ENCODE peak calls at places on chromosomes 5 and 9, in seven cellular contexts. One of them, this sample, is unnamed.

GRCh38 chr5:32916648-32917047 is 205.5 kb downstream of the NPR3 start:
- DNase-seq in astrocyte of the cerebellum: peak
- DNase-seq in neural progenitor cell: peak
- DNase-seq in mucosa of descending colon: peak
- DNase-seq in foreskin fibroblast: peak
- DNase-seq in GM12865: peak
- DNase-seq in transverse colon: no peak
- DNase-seq in this sample: no peak

GRCh38 chr5:57650360-57651069 is 167.9 kb upstream of the ACTBL2 start:
- DNase-seq in astrocyte of the cerebellum: no peak
- DNase-seq in neural progenitor cell: peak
- DNase-seq in mucosa of descending colon: peak
- DNase-seq in foreskin fibroblast: peak
- DNase-seq in GM12865: peak
- DNase-seq in transverse colon: peak
- DNase-seq in this sample: peak

GRCh38 chr5:84364043-84364442 is 20.6 kb downstream of the EDIL3 start:
- DNase-seq in astrocyte of the cerebellum: no peak
- DNase-seq in neural progenitor cell: no peak
- DNase-seq in mucosa of descending colon: no peak
- DNase-seq in foreskin fibroblast: no peak
- DNase-seq in GM12865: no peak
- DNase-seq in transverse colon: no peak
- DNase-seq in this sample: no peak

GRCh38 chr5:109656829-109657228 is 32.9 kb upstream of the MAN2A1 start:
- DNase-seq in astrocyte of the cerebellum: peak
- DNase-seq in neural progenitor cell: no peak
- DNase-seq in mucosa of descending colon: peak
- DNase-seq in foreskin fibroblast: peak
- DNase-seq in GM12865: peak
- DNase-seq in transverse colon: peak
- DNase-seq in this sample: peak

GRCh38 chr9:91312717-91313325 is 48.9 kb downstream of the AUH start:
- DNase-seq in astrocyte of the cerebellum: no peak
- DNase-seq in neural progenitor cell: no peak
- DNase-seq in mucosa of descending colon: no peak
- DNase-seq in foreskin fibroblast: no peak
- DNase-seq in GM12865: no peak
- DNase-seq in transverse colon: no peak
- DNase-seq in this sample: no peak

GRCh38 chr9:78566521-78566920 is 269.6 kb downstream of the PSAT1 start:
- DNase-seq in astrocyte of the cerebellum: no peak
- DNase-seq in neural progenitor cell: no peak
- DNase-seq in mucosa of descending colon: no peak
- DNase-seq in foreskin fibroblast: no peak
- DNase-seq in GM12865: no peak
- DNase-seq in transverse colon: no peak
- DNase-seq in this sample: no peak

GRCh38 chr9:31185831-31186230 is 1198.6 kb upstream of the ACO1 start:
- DNase-seq in astrocyte of the cerebellum: no peak
- DNase-seq in neural progenitor cell: no peak
- DNase-seq in mucosa of descending colon: no peak
- DNase-seq in foreskin fibroblast: peak
- DNase-seq in GM12865: no peak
- DNase-seq in transverse colon: no peak
- DNase-seq in this sample: no peak

GRCh38 chr5:134003957-134004625 is 684 bp downstream of the VDAC1 start:
- DNase-seq in astrocyte of the cerebellum: no peak
- DNase-seq in neural progenitor cell: peak
- DNase-seq in mucosa of descending colon: peak
- DNase-seq in foreskin fibroblast: peak
- DNase-seq in GM12865: peak
- DNase-seq in transverse colon: peak
- DNase-seq in this sample: no peak

GRCh38 chr9:90300901-90301688 is 341.5 kb downstream of the DIRAS2 start:
- DNase-seq in astrocyte of the cerebellum: peak
- DNase-seq in neural progenitor cell: no peak
- DNase-seq in mucosa of descending colon: peak
- DNase-seq in foreskin fibroblast: peak
- DNase-seq in GM12865: no peak
- DNase-seq in transverse colon: peak
- DNase-seq in this sample: peak

GRCh38 chr5:138230981-138231589 is 18.0 kb upstream of the CDC23 start:
- DNase-seq in astrocyte of the cerebellum: no peak
- DNase-seq in neural progenitor cell: no peak
- DNase-seq in mucosa of descending colon: no peak
- DNase-seq in foreskin fibroblast: no peak
- DNase-seq in GM12865: no peak
- DNase-seq in transverse colon: no peak
- DNase-seq in this sample: no peak

GRCh38 chr5:160158087-160158486 is 38.8 kb upstream of the PWWP2A start:
- DNase-seq in astrocyte of the cerebellum: no peak
- DNase-seq in neural progenitor cell: no peak
- DNase-seq in mucosa of descending colon: no peak
- DNase-seq in foreskin fibroblast: no peak
- DNase-seq in GM12865: peak
- DNase-seq in transverse colon: no peak
- DNase-seq in this sample: no peak

GRCh38 chr9:137323531-137324331 is 21.7 kb upstream of the NRARP start:
- DNase-seq in astrocyte of the cerebellum: no peak
- DNase-seq in neural progenitor cell: no peak
- DNase-seq in mucosa of descending colon: no peak
- DNase-seq in foreskin fibroblast: no peak
- DNase-seq in GM12865: no peak
- DNase-seq in transverse colon: no peak
- DNase-seq in this sample: no peak

GRCh38 chr5:137595680-137596079 is 96.6 kb upstream of the SPOCK1 start:
- DNase-seq in astrocyte of the cerebellum: no peak
- DNase-seq in neural progenitor cell: no peak
- DNase-seq in mucosa of descending colon: no peak
- DNase-seq in foreskin fibroblast: no peak
- DNase-seq in GM12865: no peak
- DNase-seq in transverse colon: no peak
- DNase-seq in this sample: no peak

GRCh38 chr5:101068298-101068697 is 165.2 kb upstream of the ST8SIA4 start:
- DNase-seq in astrocyte of the cerebellum: no peak
- DNase-seq in neural progenitor cell: no peak
- DNase-seq in mucosa of descending colon: no peak
- DNase-seq in foreskin fibroblast: no peak
- DNase-seq in GM12865: no peak
- DNase-seq in transverse colon: no peak
- DNase-seq in this sample: no peak

GRCh38 chr5:21802869-21803490 is 1050.2 kb downstream of the CDH12 start:
- DNase-seq in astrocyte of the cerebellum: no peak
- DNase-seq in neural progenitor cell: peak
- DNase-seq in mucosa of descending colon: no peak
- DNase-seq in foreskin fibroblast: no peak
- DNase-seq in GM12865: peak
- DNase-seq in transverse colon: no peak
- DNase-seq in this sample: no peak

GRCh38 chr9:124674651-124675050 is 96.5 kb downstream of the NR6A1 start:
- DNase-seq in astrocyte of the cerebellum: no peak
- DNase-seq in neural progenitor cell: no peak
- DNase-seq in mucosa of descending colon: no peak
- DNase-seq in foreskin fibroblast: no peak
- DNase-seq in GM12865: no peak
- DNase-seq in transverse colon: no peak
- DNase-seq in this sample: no peak

GRCh38 chr9:23563497-23563896 is 262.5 kb downstream of the ELAVL2 start:
- DNase-seq in astrocyte of the cerebellum: peak
- DNase-seq in neural progenitor cell: no peak
- DNase-seq in mucosa of descending colon: no peak
- DNase-seq in foreskin fibroblast: no peak
- DNase-seq in GM12865: no peak
- DNase-seq in transverse colon: no peak
- DNase-seq in this sample: no peak

GRCh38 chr5:111454198-111454606 is 58.1 kb downstream of the STARD4 start:
- DNase-seq in astrocyte of the cerebellum: no peak
- DNase-seq in neural progenitor cell: no peak
- DNase-seq in mucosa of descending colon: no peak
- DNase-seq in foreskin fibroblast: peak
- DNase-seq in GM12865: no peak
- DNase-seq in transverse colon: no peak
- DNase-seq in this sample: peak

DNA sequence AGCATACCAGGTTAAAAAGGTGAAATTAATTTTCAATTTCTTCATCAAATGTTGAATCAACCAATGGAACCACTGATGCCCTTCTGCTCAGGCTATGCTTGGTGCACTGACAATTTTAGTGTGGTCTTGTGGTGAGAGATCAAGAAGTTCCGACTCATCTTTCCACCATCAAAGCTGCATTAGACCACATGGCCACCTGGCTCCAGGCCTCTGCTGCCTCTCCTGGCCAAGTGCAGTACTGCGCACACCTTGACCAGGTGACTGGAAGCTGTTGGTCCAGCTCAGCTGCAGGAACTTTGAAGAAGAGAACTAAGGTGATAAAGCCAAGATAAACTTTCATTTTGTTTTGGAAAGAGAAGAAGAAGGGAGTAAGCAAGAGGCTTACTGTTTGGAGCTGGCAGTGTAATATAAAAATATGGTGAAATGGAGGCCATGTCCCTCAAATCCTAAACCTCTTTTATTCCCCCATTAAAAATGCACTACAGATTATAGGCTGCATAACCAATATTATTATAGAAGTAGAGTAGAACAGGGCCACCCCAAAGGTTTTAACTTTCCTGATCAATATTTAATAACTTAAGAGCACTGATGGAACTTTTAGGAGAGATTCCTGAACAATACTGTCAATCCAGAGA is 315.5 kb upstream of the C9orf72 start:
- DNase-seq in astrocyte of the cerebellum: no peak
- DNase-seq in neural progenitor cell: no peak
- DNase-seq in mucosa of descending colon: peak
- DNase-seq in foreskin fibroblast: no peak
- DNase-seq in GM12865: peak
- DNase-seq in transverse colon: peak
- DNase-seq in this sample: peak
- TF ChIP-seq CTCF in astrocyte of the cerebellum: peak
- TF ChIP-seq CTCF in neural progenitor cell: peak
- TF ChIP-seq CTCF in mucosa of descending colon: peak
- TF ChIP-seq CTCF in foreskin fibroblast: peak
- TF ChIP-seq CTCF in GM12865: peak
- TF ChIP-seq CTCF in transverse colon: peak
- TF ChIP-seq CTCF in this sample: peak

DNA sequence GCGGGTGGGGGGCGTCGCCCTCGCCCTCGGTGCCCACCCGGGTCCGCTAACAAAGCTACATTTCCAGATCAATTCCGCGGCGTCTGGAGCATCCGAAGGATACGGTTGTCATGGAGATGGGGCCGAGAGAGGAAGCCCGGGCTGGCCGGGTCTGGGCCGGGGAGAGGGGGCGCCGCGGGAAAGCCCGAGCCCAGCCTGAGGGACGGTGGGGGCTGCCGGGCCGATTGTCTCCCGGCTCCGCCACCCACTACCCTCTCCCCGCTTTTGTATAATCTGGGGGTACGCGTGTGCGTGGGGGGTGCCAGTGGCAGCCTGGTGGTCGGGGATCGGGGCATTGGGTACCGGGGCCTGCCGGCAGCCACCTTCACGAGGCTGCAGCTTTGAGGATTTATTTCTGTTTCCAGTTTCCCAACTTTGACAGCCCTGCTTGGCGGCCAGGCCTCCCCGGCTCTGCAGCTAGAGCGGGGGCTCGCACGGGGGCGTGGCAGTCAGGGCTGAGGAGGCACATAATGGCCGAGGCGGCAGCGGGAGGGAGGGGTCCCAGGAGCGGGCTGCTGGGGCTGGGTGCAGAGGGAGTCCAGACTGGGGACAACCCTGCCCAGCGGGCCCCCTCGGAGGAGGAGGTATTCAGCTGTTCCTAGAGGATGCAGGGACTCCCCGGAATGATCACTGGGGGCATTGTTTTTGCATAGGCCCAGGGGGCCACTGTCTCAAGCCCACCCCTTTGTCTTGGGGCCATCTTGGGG is 626 bp downstream of the PSD2 start:
- DNase-seq in astrocyte of the cerebellum: no peak
- DNase-seq in neural progenitor cell: peak
- DNase-seq in mucosa of descending colon: no peak
- DNase-seq in foreskin fibroblast: no peak
- DNase-seq in GM12865: no peak
- DNase-seq in transverse colon: no peak
- DNase-seq in this sample: no peak
- H3K4me3 ChIP-seq in astrocyte of the cerebellum: no peak
- H3K4me3 ChIP-seq in neural progenitor cell: peak
- H3K4me3 ChIP-seq in mucosa of descending colon: no peak
- H3K4me3 ChIP-seq in foreskin fibroblast: no peak
- H3K4me3 ChIP-seq in GM12865: no peak
- H3K4me3 ChIP-seq in transverse colon: peak
- H3K4me3 ChIP-seq in this sample: no peak

GRCh38 chr5:11997942-11998341 is 93.7 kb upstream of the CTNND2 start:
- DNase-seq in astrocyte of the cerebellum: no peak
- DNase-seq in neural progenitor cell: no peak
- DNase-seq in mucosa of descending colon: no peak
- DNase-seq in foreskin fibroblast: no peak
- DNase-seq in GM12865: no peak
- DNase-seq in transverse colon: no peak
- DNase-seq in this sample: no peak
- TF ChIP-seq CTCF in astrocyte of the cerebellum: no peak
- TF ChIP-seq CTCF in neural progenitor cell: no peak
- TF ChIP-seq CTCF in mucosa of descending colon: no peak
- TF ChIP-seq CTCF in foreskin fibroblast: no peak
- TF ChIP-seq CTCF in GM12865: no peak
- TF ChIP-seq CTCF in transverse colon: no peak
- TF ChIP-seq CTCF in this sample: no peak

GRCh38 chr9:83473488-83473971 is 64.7 kb downstream of the FRMD3 start:
- DNase-seq in astrocyte of the cerebellum: no peak
- DNase-seq in neural progenitor cell: no peak
- DNase-seq in mucosa of descending colon: peak
- DNase-seq in foreskin fibroblast: no peak
- DNase-seq in GM12865: peak
- DNase-seq in transverse colon: no peak
- DNase-seq in this sample: no peak
- H3K4me3 ChIP-seq in astrocyte of the cerebellum: no peak
- H3K4me3 ChIP-seq in neural progenitor cell: no peak
- H3K4me3 ChIP-seq in mucosa of descending colon: no peak
- H3K4me3 ChIP-seq in foreskin fibroblast: no peak
- H3K4me3 ChIP-seq in GM12865: peak
- H3K4me3 ChIP-seq in transverse colon: no peak
- H3K4me3 ChIP-seq in this sample: no peak

GRCh38 chr5:76145945-76146344 is 62.8 kb downstream of the SV2C start:
- DNase-seq in astrocyte of the cerebellum: peak
- DNase-seq in neural progenitor cell: peak
- DNase-seq in mucosa of descending colon: peak
- DNase-seq in foreskin fibroblast: no peak
- DNase-seq in GM12865: peak
- DNase-seq in transverse colon: no peak
- DNase-seq in this sample: no peak
- TF ChIP-seq CTCF in astrocyte of the cerebellum: no peak
- TF ChIP-seq CTCF in neural progenitor cell: peak
- TF ChIP-seq CTCF in mucosa of descending colon: no peak
- TF ChIP-seq CTCF in foreskin fibroblast: no peak
- TF ChIP-seq CTCF in GM12865: peak
- TF ChIP-seq CTCF in transverse colon: no peak
- TF ChIP-seq CTCF in this sample: peak

DNA sequence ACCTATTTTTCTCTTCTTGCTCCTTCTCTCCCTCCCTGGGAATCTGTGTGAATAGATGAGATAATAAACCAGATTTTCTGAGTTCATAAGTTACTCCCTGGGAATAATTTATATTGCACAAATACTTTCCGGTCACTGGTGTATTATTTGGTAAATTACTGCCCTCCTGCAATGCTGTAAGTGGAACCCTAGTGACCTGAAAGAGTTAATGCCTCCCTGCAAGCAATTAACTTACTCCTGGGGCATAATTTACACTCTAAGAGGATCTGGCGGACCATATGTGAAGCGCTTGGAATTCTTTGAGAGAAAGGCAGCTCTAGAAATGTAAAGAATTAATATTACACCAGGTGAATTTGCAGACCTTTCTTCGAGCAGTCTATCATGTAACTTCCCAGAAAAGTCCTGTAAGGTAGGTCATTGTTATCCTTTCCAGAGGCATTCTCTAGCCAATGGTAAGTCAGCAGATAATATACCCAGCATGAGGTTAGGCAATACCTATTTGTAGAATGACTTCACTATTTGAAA is 7.0 kb upstream of the GDNF start:
- DNase-seq in astrocyte of the cerebellum: no peak
- DNase-seq in neural progenitor cell: no peak
- DNase-seq in mucosa of descending colon: no peak
- DNase-seq in foreskin fibroblast: no peak
- DNase-seq in GM12865: no peak
- DNase-seq in transverse colon: no peak
- DNase-seq in this sample: no peak
- H3K4me3 ChIP-seq in astrocyte of the cerebellum: no peak
- H3K4me3 ChIP-seq in neural progenitor cell: no peak
- H3K4me3 ChIP-seq in mucosa of descending colon: no peak
- H3K4me3 ChIP-seq in foreskin fibroblast: no peak
- H3K4me3 ChIP-seq in GM12865: no peak
- H3K4me3 ChIP-seq in transverse colon: no peak
- H3K4me3 ChIP-seq in this sample: no peak